ENCODE peak calls at places on chromosomes 5 and 9, in ten cellular contexts. One of them, this sample, is unnamed.

GRCh38 chr9:127918201-127919107 is 1.6 kb upstream of the ST6GALNAC4 start:
- DNase-seq in adrenal gland: no peak
- DNase-seq in psoas muscle: no peak
- DNase-seq in stomach: no peak
- DNase-seq in progenitor cell of endocrine pancreas: no peak
- DNase-seq in fibroblast of the aortic adventitia: peak; percentile 83
- DNase-seq in CD4-positive, alpha-beta T cell: no peak
- DNase-seq in CD8-positive, alpha-beta T cell: no peak
- DNase-seq in HCT116: no peak
- DNase-seq in astrocyte of the spinal cord: no peak
- DNase-seq in this sample: no peak

GRCh38 chr9:123990427-123990826 is 21.1 kb upstream of the LHX2 start:
- DNase-seq in adrenal gland: no peak
- DNase-seq in psoas muscle: no peak
- DNase-seq in stomach: no peak
- DNase-seq in progenitor cell of endocrine pancreas: no peak
- DNase-seq in fibroblast of the aortic adventitia: no peak
- DNase-seq in CD4-positive, alpha-beta T cell: no peak
- DNase-seq in CD8-positive, alpha-beta T cell: no peak
- DNase-seq in HCT116: no peak
- DNase-seq in astrocyte of the spinal cord: no peak
- DNase-seq in this sample: no peak

GRCh38 chr5:132747064-132747692 is at the start of gene CCNI2:
- DNase-seq in adrenal gland: no peak
- DNase-seq in psoas muscle: no peak
- DNase-seq in stomach: peak; percentile 66
- DNase-seq in progenitor cell of endocrine pancreas: peak; percentile 24
- DNase-seq in fibroblast of the aortic adventitia: no peak
- DNase-seq in CD4-positive, alpha-beta T cell: peak; percentile 55
- DNase-seq in CD8-positive, alpha-beta T cell: peak; percentile 34
- DNase-seq in HCT116: no peak
- DNase-seq in astrocyte of the spinal cord: no peak
- DNase-seq in this sample: no peak

GRCh38 chr5:67493676-67494075 is 297.1 kb upstream of the CD180 start:
- DNase-seq in adrenal gland: peak; percentile 27
- DNase-seq in psoas muscle: peak; percentile 65
- DNase-seq in stomach: peak; percentile 37
- DNase-seq in progenitor cell of endocrine pancreas: no peak
- DNase-seq in fibroblast of the aortic adventitia: peak; percentile 17
- DNase-seq in CD4-positive, alpha-beta T cell: no peak
- DNase-seq in CD8-positive, alpha-beta T cell: no peak
- DNase-seq in HCT116: peak; percentile 3
- DNase-seq in astrocyte of the spinal cord: peak; percentile 17
- DNase-seq in this sample: no peak

GRCh38 chr9:92963831-92964606 is 16.7 kb downstream of the FGD3 start:
- DNase-seq in adrenal gland: peak; percentile 25
- DNase-seq in psoas muscle: no peak
- DNase-seq in stomach: peak; percentile 49
- DNase-seq in progenitor cell of endocrine pancreas: no peak
- DNase-seq in fibroblast of the aortic adventitia: no peak
- DNase-seq in CD4-positive, alpha-beta T cell: peak; percentile 63
- DNase-seq in CD8-positive, alpha-beta T cell: peak; percentile 64
- DNase-seq in HCT116: no peak
- DNase-seq in astrocyte of the spinal cord: no peak
- DNase-seq in this sample: no peak

GRCh38 chr5:126373621-126374416 is 49.4 kb upstream of the GRAMD2B start:
- DNase-seq in adrenal gland: no peak
- DNase-seq in psoas muscle: no peak
- DNase-seq in stomach: no peak
- DNase-seq in progenitor cell of endocrine pancreas: no peak
- DNase-seq in fibroblast of the aortic adventitia: no peak
- DNase-seq in CD4-positive, alpha-beta T cell: no peak
- DNase-seq in CD8-positive, alpha-beta T cell: no peak
- DNase-seq in HCT116: no peak
- DNase-seq in astrocyte of the spinal cord: peak; percentile 39
- DNase-seq in this sample: no peak

GRCh38 chr5:1111727-1112289 is at the start of gene SLC12A7:
- DNase-seq in adrenal gland: no peak
- DNase-seq in psoas muscle: no peak
- DNase-seq in stomach: peak; percentile 81
- DNase-seq in progenitor cell of endocrine pancreas: peak; percentile 66
- DNase-seq in fibroblast of the aortic adventitia: no peak
- DNase-seq in CD4-positive, alpha-beta T cell: peak; percentile 43
- DNase-seq in CD8-positive, alpha-beta T cell: no peak
- DNase-seq in HCT116: no peak
- DNase-seq in astrocyte of the spinal cord: no peak
- DNase-seq in this sample: no peak

GRCh38 chr9:111898331-111899096 is 1.9 kb downstream of the UGCG start:
- DNase-seq in adrenal gland: no peak
- DNase-seq in psoas muscle: no peak
- DNase-seq in stomach: no peak
- DNase-seq in progenitor cell of endocrine pancreas: no peak
- DNase-seq in fibroblast of the aortic adventitia: peak; percentile 56
- DNase-seq in CD4-positive, alpha-beta T cell: no peak
- DNase-seq in CD8-positive, alpha-beta T cell: no peak
- DNase-seq in HCT116: no peak
- DNase-seq in astrocyte of the spinal cord: peak; percentile 26
- DNase-seq in this sample: no peak

GRCh38 chr5:93307557-93307956 is 273.5 kb downstream of the NR2F1-AS1 start:
- DNase-seq in adrenal gland: no peak
- DNase-seq in psoas muscle: no peak
- DNase-seq in stomach: no peak
- DNase-seq in progenitor cell of endocrine pancreas: no peak
- DNase-seq in fibroblast of the aortic adventitia: peak; percentile 89
- DNase-seq in CD4-positive, alpha-beta T cell: no peak
- DNase-seq in CD8-positive, alpha-beta T cell: no peak
- DNase-seq in HCT116: no peak
- DNase-seq in astrocyte of the spinal cord: no peak
- DNase-seq in this sample: no peak

GRCh38 chr5:90368454-90369246 is 40.9 kb downstream of the CETN3 start:
- DNase-seq in adrenal gland: no peak
- DNase-seq in psoas muscle: no peak
- DNase-seq in stomach: no peak
- DNase-seq in progenitor cell of endocrine pancreas: no peak
- DNase-seq in fibroblast of the aortic adventitia: no peak
- DNase-seq in CD4-positive, alpha-beta T cell: no peak
- DNase-seq in CD8-positive, alpha-beta T cell: no peak
- DNase-seq in HCT116: no peak
- DNase-seq in astrocyte of the spinal cord: no peak
- DNase-seq in this sample: no peak

GRCh38 chr5:94853122-94853521 is 234.7 kb downstream of the SLF1 start:
- DNase-seq in adrenal gland: no peak
- DNase-seq in psoas muscle: no peak
- DNase-seq in stomach: no peak
- DNase-seq in progenitor cell of endocrine pancreas: no peak
- DNase-seq in fibroblast of the aortic adventitia: no peak
- DNase-seq in CD4-positive, alpha-beta T cell: no peak
- DNase-seq in CD8-positive, alpha-beta T cell: no peak
- DNase-seq in HCT116: no peak
- DNase-seq in astrocyte of the spinal cord: no peak
- DNase-seq in this sample: no peak

GRCh38 chr5:24401767-24402166 is 243.0 kb downstream of the CDH10 start:
- DNase-seq in adrenal gland: no peak
- DNase-seq in psoas muscle: no peak
- DNase-seq in stomach: no peak
- DNase-seq in progenitor cell of endocrine pancreas: no peak
- DNase-seq in fibroblast of the aortic adventitia: no peak
- DNase-seq in CD4-positive, alpha-beta T cell: no peak
- DNase-seq in CD8-positive, alpha-beta T cell: no peak
- DNase-seq in HCT116: no peak
- DNase-seq in astrocyte of the spinal cord: peak; percentile 17
- DNase-seq in this sample: no peak

GRCh38 chr5:176943816-176944215 is 44.7 kb upstream of the HK3 start:
- DNase-seq in adrenal gland: no peak
- DNase-seq in psoas muscle: no peak
- DNase-seq in stomach: no peak
- DNase-seq in progenitor cell of endocrine pancreas: no peak
- DNase-seq in fibroblast of the aortic adventitia: no peak
- DNase-seq in CD4-positive, alpha-beta T cell: no peak
- DNase-seq in CD8-positive, alpha-beta T cell: no peak
- DNase-seq in HCT116: no peak
- DNase-seq in astrocyte of the spinal cord: no peak
- DNase-seq in this sample: no peak

GRCh38 chr5:177361418-177362101 is 3.8 kb downstream of the RGS14 start:
- DNase-seq in adrenal gland: no peak
- DNase-seq in psoas muscle: peak; percentile 38
- DNase-seq in stomach: no peak
- DNase-seq in progenitor cell of endocrine pancreas: no peak
- DNase-seq in fibroblast of the aortic adventitia: no peak
- DNase-seq in CD4-positive, alpha-beta T cell: no peak
- DNase-seq in CD8-positive, alpha-beta T cell: no peak
- DNase-seq in HCT116: no peak
- DNase-seq in astrocyte of the spinal cord: no peak
- DNase-seq in this sample: no peak

GRCh38 chr5:106205916-106206571 is 1464.7 kb downstream of the EFNA5 start:
- DNase-seq in adrenal gland: no peak
- DNase-seq in psoas muscle: peak; percentile 32
- DNase-seq in stomach: no peak
- DNase-seq in progenitor cell of endocrine pancreas: no peak
- DNase-seq in fibroblast of the aortic adventitia: no peak
- DNase-seq in CD4-positive, alpha-beta T cell: no peak
- DNase-seq in CD8-positive, alpha-beta T cell: no peak
- DNase-seq in HCT116: no peak
- DNase-seq in astrocyte of the spinal cord: no peak
- DNase-seq in this sample: no peak

GRCh38 chr9:34590376-34591090 is 1.0 kb upstream of the CNTFR start:
- DNase-seq in adrenal gland: no peak
- DNase-seq in psoas muscle: peak; percentile 81
- DNase-seq in stomach: no peak
- DNase-seq in progenitor cell of endocrine pancreas: no peak
- DNase-seq in fibroblast of the aortic adventitia: no peak
- DNase-seq in CD4-positive, alpha-beta T cell: peak; percentile 14
- DNase-seq in CD8-positive, alpha-beta T cell: no peak
- DNase-seq in HCT116: no peak
- DNase-seq in astrocyte of the spinal cord: no peak
- DNase-seq in this sample: no peak

DNA sequence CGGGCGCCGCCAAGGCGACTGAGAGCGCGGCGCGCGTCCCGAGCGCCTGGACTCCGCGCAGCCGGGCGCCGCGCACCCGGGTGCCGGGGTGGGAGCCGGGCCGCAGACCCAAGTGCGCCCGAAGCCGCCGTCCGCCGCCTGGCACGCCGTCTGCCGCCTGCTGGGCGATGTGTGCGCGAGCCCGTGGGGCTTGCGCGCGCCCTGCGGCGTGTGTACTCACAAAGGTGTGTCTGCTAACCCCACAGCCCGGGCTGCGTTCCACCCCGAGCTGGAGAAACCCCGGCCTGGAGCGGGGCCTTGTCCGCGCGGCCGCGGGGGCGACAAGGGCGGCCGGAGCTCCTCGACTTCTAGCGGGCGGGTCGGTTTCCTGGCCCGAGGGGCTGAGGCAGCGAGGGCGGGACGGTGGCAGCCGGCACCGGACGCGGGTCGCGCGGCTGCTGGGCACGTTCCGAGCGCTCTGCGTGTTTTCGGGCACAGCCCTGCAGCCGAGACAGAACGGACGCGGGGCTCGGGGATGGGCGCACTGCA is 1.1 kb upstream of the ZSWIM6 start:
- DNase-seq in adrenal gland: peak; percentile 72
- DNase-seq in psoas muscle: peak; percentile 86
- DNase-seq in stomach: peak; percentile 91
- DNase-seq in progenitor cell of endocrine pancreas: peak; percentile 79
- DNase-seq in fibroblast of the aortic adventitia: peak; percentile 73
- DNase-seq in CD4-positive, alpha-beta T cell: peak; percentile 71
- DNase-seq in CD8-positive, alpha-beta T cell: peak; percentile 64
- DNase-seq in HCT116: no peak
- DNase-seq in astrocyte of the spinal cord: peak; percentile 79
- DNase-seq in this sample: peak; percentile 85
- TF ChIP-seq CTCF in adrenal gland: peak; percentile 30
- TF ChIP-seq CTCF in psoas muscle: peak; percentile 54
- TF ChIP-seq CTCF in stomach: peak; percentile 50
- TF ChIP-seq CTCF in progenitor cell of endocrine pancreas: peak; percentile 56
- TF ChIP-seq CTCF in fibroblast of the aortic adventitia: peak; percentile 50
- TF ChIP-seq CTCF in CD4-positive, alpha-beta T cell: no peak
- TF ChIP-seq CTCF in CD8-positive, alpha-beta T cell: no peak
- TF ChIP-seq CTCF in HCT116: peak; percentile 28
- TF ChIP-seq CTCF in astrocyte of the spinal cord: peak; percentile 40
- TF ChIP-seq CTCF in this sample: peak; percentile 63

DNA sequence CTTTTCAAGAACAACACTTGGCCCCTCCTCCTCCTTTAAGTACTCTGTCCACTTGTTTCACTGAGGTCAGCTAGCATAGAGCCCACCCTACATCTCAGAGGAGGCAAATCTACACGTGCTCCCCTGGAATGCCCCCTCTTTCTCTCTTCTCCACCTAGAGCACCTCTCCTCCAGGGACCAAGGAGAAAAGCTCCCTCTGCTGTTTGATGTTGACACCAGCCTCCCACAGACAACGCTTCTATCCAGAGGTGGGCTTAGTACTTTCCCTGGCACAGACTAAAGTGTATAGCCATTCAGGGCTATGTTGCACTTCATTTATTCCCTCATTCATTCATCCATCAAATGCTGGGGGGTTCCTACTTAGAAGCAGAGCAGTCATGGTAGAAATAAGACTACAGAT is 68.2 kb upstream of the TAF1L start:
- DNase-seq in adrenal gland: no peak
- DNase-seq in psoas muscle: no peak
- DNase-seq in stomach: no peak
- DNase-seq in progenitor cell of endocrine pancreas: no peak
- DNase-seq in fibroblast of the aortic adventitia: no peak
- DNase-seq in CD4-positive, alpha-beta T cell: no peak
- DNase-seq in CD8-positive, alpha-beta T cell: no peak
- DNase-seq in HCT116: no peak
- DNase-seq in astrocyte of the spinal cord: no peak
- DNase-seq in this sample: no peak
- TF ChIP-seq CTCF in adrenal gland: no peak
- TF ChIP-seq CTCF in psoas muscle: no peak
- TF ChIP-seq CTCF in stomach: no peak
- TF ChIP-seq CTCF in progenitor cell of endocrine pancreas: no peak
- TF ChIP-seq CTCF in fibroblast of the aortic adventitia: no peak
- TF ChIP-seq CTCF in CD4-positive, alpha-beta T cell: no peak
- TF ChIP-seq CTCF in CD8-positive, alpha-beta T cell: no peak
- TF ChIP-seq CTCF in HCT116: peak; percentile 57
- TF ChIP-seq CTCF in astrocyte of the spinal cord: peak; percentile 36
- TF ChIP-seq CTCF in this sample: no peak

GRCh38 chr5:136018814-136019777 is 9.7 kb upstream of the TGFBI start:
- DNase-seq in adrenal gland: peak; percentile 61
- DNase-seq in psoas muscle: no peak
- DNase-seq in stomach: no peak
- DNase-seq in progenitor cell of endocrine pancreas: no peak
- DNase-seq in fibroblast of the aortic adventitia: peak; percentile 98
- DNase-seq in CD4-positive, alpha-beta T cell: no peak
- DNase-seq in CD8-positive, alpha-beta T cell: no peak
- DNase-seq in HCT116: no peak
- DNase-seq in astrocyte of the spinal cord: peak; percentile 98
- DNase-seq in this sample: no peak
- TF ChIP-seq CTCF in adrenal gland: no peak
- TF ChIP-seq CTCF in psoas muscle: peak; percentile 14
- TF ChIP-seq CTCF in stomach: no peak
- TF ChIP-seq CTCF in progenitor cell of endocrine pancreas: no peak
- TF ChIP-seq CTCF in fibroblast of the aortic adventitia: peak; percentile 68
- TF ChIP-seq CTCF in CD4-positive, alpha-beta T cell: no peak
- TF ChIP-seq CTCF in CD8-positive, alpha-beta T cell: no peak
- TF ChIP-seq CTCF in HCT116: no peak
- TF ChIP-seq CTCF in astrocyte of the spinal cord: peak; percentile 45
- TF ChIP-seq CTCF in this sample: no peak

DNA sequence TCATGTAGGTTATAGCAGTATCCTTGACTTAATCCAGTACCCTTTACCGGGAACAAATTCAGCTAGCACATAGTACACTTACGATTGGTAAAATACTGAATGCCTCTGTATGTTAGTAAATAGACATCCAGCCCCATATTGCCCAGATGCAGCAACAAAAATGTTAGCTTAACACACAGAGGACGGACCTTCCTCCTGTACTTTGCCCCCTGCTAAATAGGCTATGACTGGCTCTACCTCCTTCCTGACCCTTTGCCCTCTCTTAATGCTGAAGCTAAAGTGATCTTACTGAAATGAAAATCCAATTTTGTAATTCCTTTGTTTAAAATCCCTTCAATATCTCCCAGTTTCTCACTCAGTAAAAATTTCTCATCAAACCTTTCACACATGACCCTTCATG is 183.1 kb downstream of the PARP8 start:
- DNase-seq in adrenal gland: no peak
- DNase-seq in psoas muscle: no peak
- DNase-seq in stomach: no peak
- DNase-seq in progenitor cell of endocrine pancreas: no peak
- DNase-seq in fibroblast of the aortic adventitia: no peak
- DNase-seq in CD4-positive, alpha-beta T cell: no peak
- DNase-seq in CD8-positive, alpha-beta T cell: no peak
- DNase-seq in HCT116: no peak
- DNase-seq in astrocyte of the spinal cord: no peak
- DNase-seq in this sample: no peak
- TF ChIP-seq CTCF in adrenal gland: no peak
- TF ChIP-seq CTCF in psoas muscle: no peak
- TF ChIP-seq CTCF in stomach: no peak
- TF ChIP-seq CTCF in progenitor cell of endocrine pancreas: no peak
- TF ChIP-seq CTCF in fibroblast of the aortic adventitia: no peak
- TF ChIP-seq CTCF in CD4-positive, alpha-beta T cell: no peak
- TF ChIP-seq CTCF in CD8-positive, alpha-beta T cell: no peak
- TF ChIP-seq CTCF in HCT116: no peak
- TF ChIP-seq CTCF in astrocyte of the spinal cord: no peak
- TF ChIP-seq CTCF in this sample: no peak